ENCODE peak calls at places on chromosomes 12 and 14, in four cellular contexts. One of them, this sample, is unnamed.

GRCh38 chr12:112908548-112908947 is 1.8 kb downstream of the OAS1 start:
- DNase-seq in stomach: no peak
- DNase-seq in thoracic aorta: no peak
- DNase-seq in CD4-positive, CD25-positive, alpha-beta regulatory T cell: no peak
- DNase-seq in this sample: no peak

GRCh38 chr14:60153996-60154395 is 11.2 kb downstream of the DHRS7 start:
- DNase-seq in stomach: no peak
- DNase-seq in thoracic aorta: no peak
- DNase-seq in CD4-positive, CD25-positive, alpha-beta regulatory T cell: no peak
- DNase-seq in this sample: no peak

GRCh38 chr12:114508529-114509129 is 102.7 kb upstream of the TBX5 start:
- DNase-seq in stomach: peak; percentile 69
- DNase-seq in thoracic aorta: peak; percentile 41
- DNase-seq in CD4-positive, CD25-positive, alpha-beta regulatory T cell: peak; percentile 22
- DNase-seq in this sample: peak; percentile 63

GRCh38 chr12:92506460-92506859 is 196.3 kb upstream of the PLEKHG7 start:
- DNase-seq in stomach: no peak
- DNase-seq in thoracic aorta: no peak
- DNase-seq in CD4-positive, CD25-positive, alpha-beta regulatory T cell: no peak
- DNase-seq in this sample: no peak

GRCh38 chr14:106879241-106879640 is 1352.9 kb downstream of the TMEM121 start:
- DNase-seq in stomach: peak; percentile 63
- DNase-seq in thoracic aorta: no peak
- DNase-seq in CD4-positive, CD25-positive, alpha-beta regulatory T cell: no peak
- DNase-seq in this sample: no peak

GRCh38 chr12:59873136-59873535 is 277.3 kb downstream of the SLC16A7 start:
- DNase-seq in stomach: no peak
- DNase-seq in thoracic aorta: no peak
- DNase-seq in CD4-positive, CD25-positive, alpha-beta regulatory T cell: no peak
- DNase-seq in this sample: no peak

GRCh38 chr14:85079842-85080741 is 449.9 kb upstream of the FLRT2 start:
- DNase-seq in stomach: no peak
- DNase-seq in thoracic aorta: no peak
- DNase-seq in CD4-positive, CD25-positive, alpha-beta regulatory T cell: no peak
- DNase-seq in this sample: no peak

GRCh38 chr12:108650083-108650482 is 16.4 kb upstream of the SELPLG start:
- DNase-seq in stomach: no peak
- DNase-seq in thoracic aorta: no peak
- DNase-seq in CD4-positive, CD25-positive, alpha-beta regulatory T cell: no peak
- DNase-seq in this sample: no peak

GRCh38 chr12:130018614-130019013 is 114.8 kb upstream of the TMEM132D start:
- DNase-seq in stomach: no peak
- DNase-seq in thoracic aorta: no peak
- DNase-seq in CD4-positive, CD25-positive, alpha-beta regulatory T cell: no peak
- DNase-seq in this sample: no peak

GRCh38 chr12:111363578-111363977 is 5.3 kb downstream of the PHETA1 start:
- DNase-seq in stomach: no peak
- DNase-seq in thoracic aorta: no peak
- DNase-seq in CD4-positive, CD25-positive, alpha-beta regulatory T cell: no peak
- DNase-seq in this sample: no peak

GRCh38 chr14:84420236-84420635 is 1109.7 kb upstream of the FLRT2 start:
- DNase-seq in stomach: no peak
- DNase-seq in thoracic aorta: no peak
- DNase-seq in CD4-positive, CD25-positive, alpha-beta regulatory T cell: no peak
- DNase-seq in this sample: no peak

GRCh38 chr14:72553656-72554055 is 340.2 kb downstream of the DPF3 start:
- DNase-seq in stomach: no peak
- DNase-seq in thoracic aorta: no peak
- DNase-seq in CD4-positive, CD25-positive, alpha-beta regulatory T cell: no peak
- DNase-seq in this sample: no peak

GRCh38 chr12:105637470-105637869 is 307.0 kb downstream of the C12orf75 start:
- DNase-seq in stomach: no peak
- DNase-seq in thoracic aorta: no peak
- DNase-seq in CD4-positive, CD25-positive, alpha-beta regulatory T cell: no peak
- DNase-seq in this sample: no peak

GRCh38 chr12:26701604-26702215 is 131.3 kb downstream of the ITPR2 start:
- DNase-seq in stomach: no peak
- DNase-seq in thoracic aorta: no peak
- DNase-seq in CD4-positive, CD25-positive, alpha-beta regulatory T cell: no peak
- DNase-seq in this sample: no peak

DNA sequence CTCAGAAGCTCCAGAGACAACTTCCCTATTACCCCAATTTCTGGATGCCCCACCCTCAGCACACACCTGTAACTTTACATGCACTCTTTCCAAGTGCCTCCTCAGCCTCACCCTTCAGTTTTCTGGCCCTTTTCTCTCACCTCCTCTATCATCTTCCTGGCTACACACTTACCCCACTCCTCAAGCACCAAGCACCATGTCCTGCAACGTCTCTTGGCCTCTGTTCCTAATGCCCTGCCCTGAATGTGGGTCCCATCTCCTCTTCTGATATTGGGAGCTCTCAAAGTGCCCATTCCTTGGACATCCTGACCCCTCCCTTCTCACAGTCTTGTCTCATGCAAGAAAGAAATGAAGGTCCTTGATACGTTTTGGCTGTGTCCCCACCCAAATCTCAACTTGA is 1.2 kb downstream of the KRT72 start:
- DNase-seq in stomach: no peak
- DNase-seq in thoracic aorta: no peak
- DNase-seq in CD4-positive, CD25-positive, alpha-beta regulatory T cell: no peak
- DNase-seq in this sample: no peak
- H3K27me3 ChIP-seq in stomach: peaks cover 23% of the 10 kb centered on the region
- H3K27me3 ChIP-seq in thoracic aorta: no peaks in the 10 kb centered on the region
- H3K27me3 ChIP-seq in CD4-positive, CD25-positive, alpha-beta regulatory T cell: peaks cover 3% of the 10 kb centered on the region
- H3K27me3 ChIP-seq in this sample: no peaks in the 10 kb centered on the region

DNA sequence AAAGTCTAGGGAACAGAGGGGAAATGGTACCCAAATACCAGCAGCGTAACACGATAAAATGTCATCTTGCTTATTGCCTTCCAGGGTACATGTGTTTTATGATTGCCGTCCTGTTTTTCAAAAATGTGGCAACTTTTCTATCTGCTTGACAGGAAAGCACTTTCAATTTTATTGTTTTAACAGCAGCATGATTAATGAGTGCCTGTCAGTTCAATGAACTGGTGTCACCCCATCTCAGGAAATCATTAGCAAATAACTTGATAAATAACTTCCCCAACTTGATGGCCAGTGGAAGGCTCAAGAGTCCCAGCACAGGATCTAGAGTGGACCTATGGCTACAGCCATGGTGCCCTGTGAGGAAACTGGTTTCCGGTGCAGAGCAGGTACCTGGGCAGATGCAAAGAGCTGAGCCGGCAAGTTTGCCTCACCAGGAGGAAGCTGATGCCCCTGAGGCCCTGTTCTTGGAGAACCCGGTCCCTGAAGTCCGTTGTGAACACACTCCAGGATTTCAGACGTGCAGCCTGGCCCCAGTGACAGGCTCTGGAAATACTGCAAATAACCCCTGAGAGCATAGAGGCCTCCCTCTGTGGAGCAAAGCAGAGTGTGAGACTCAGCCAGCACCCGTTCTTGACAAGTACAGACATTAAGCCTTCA is 173.5 kb upstream of the SFSWAP start:
- DNase-seq in stomach: no peak
- DNase-seq in thoracic aorta: no peak
- DNase-seq in CD4-positive, CD25-positive, alpha-beta regulatory T cell: no peak
- DNase-seq in this sample: no peak
- H3K27me3 ChIP-seq in stomach: no peaks in the 10 kb centered on the region
- H3K27me3 ChIP-seq in thoracic aorta: no peaks in the 10 kb centered on the region
- H3K27me3 ChIP-seq in CD4-positive, CD25-positive, alpha-beta regulatory T cell: no peaks in the 10 kb centered on the region
- H3K27me3 ChIP-seq in this sample: peaks cover 17% of the 10 kb centered on the region

DNA sequence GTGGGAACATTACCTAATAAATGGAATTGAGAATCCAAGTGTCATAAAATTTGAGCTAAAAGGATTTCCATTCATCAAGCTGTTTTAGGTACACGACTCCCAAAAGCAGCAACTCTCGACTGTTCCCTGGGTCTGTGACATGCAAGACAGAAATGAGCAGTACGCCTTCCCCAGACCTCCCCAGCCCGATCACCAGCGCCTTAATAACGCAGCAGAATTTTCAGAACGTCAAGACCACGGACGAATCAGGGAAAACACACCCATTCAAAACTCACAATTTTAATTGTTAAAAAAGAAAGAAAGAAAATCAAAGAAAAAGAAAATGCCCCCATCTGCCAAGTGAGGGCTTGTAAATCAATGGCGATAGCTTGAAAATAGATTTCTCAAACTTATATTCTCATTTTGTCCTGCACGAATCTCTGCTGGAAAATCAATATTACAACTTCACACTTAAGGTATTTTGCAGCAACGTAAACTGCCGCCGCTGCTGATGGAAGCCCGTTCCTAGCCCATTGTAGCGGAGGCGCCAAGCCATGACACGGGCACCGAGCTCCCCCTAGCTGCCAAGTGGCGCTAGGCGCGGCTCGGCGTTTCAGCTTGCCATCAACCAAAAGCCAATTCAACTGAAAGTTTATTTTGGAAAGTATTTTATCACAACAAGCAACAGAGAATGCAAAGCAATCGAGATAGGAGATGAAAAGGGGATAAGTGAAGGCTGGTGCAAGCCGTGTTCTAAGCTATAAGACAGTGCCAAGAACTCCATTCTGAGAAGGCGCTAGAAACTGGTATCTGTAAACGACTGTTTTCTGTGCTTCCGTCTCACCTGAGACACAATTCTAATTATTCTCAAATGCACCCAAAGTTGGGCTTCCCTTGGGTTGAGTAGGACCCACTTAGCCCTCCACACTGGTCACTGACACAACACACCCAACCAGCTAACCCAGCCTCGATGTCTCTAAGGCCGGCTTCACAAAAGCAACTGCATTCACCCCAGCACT is 5.5 kb downstream of the BCL11B start:
- DNase-seq in stomach: peak; percentile 79
- DNase-seq in thoracic aorta: peak; percentile 21
- DNase-seq in CD4-positive, CD25-positive, alpha-beta regulatory T cell: peak; percentile 80
- DNase-seq in this sample: peak; percentile 78
- H3K27me3 ChIP-seq in stomach: peaks cover 64% of the 10 kb centered on the region
- H3K27me3 ChIP-seq in thoracic aorta: peaks cover 5% of the 10 kb centered on the region
- H3K27me3 ChIP-seq in CD4-positive, CD25-positive, alpha-beta regulatory T cell: no peaks in the 10 kb centered on the region
- H3K27me3 ChIP-seq in this sample: peaks cover 56% of the 10 kb centered on the region

DNA sequence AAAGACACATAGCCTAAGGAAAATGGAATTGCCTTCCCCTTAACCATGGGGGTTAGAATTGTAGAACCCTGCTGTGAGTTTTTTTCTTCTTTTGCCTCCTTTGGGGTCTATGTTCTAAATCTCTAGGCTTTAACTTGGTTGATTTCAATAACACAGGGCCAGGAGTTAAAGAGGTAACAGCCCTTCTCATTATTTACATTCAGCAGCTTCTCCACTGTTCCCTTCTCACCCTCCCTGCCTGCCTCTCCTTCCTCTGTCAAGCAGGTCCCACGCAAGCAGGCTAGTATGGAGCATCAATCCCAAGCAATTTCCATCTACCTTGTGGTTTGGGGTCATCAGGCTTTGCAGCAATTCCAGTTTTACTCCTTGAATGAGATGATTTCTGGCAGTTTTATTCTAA is 236.1 kb upstream of the G2E3 start:
- DNase-seq in stomach: no peak
- DNase-seq in thoracic aorta: no peak
- DNase-seq in CD4-positive, CD25-positive, alpha-beta regulatory T cell: no peak
- DNase-seq in this sample: no peak
- H3K27me3 ChIP-seq in stomach: no peaks in the 10 kb centered on the region
- H3K27me3 ChIP-seq in thoracic aorta: no peaks in the 10 kb centered on the region
- H3K27me3 ChIP-seq in CD4-positive, CD25-positive, alpha-beta regulatory T cell: no peaks in the 10 kb centered on the region
- H3K27me3 ChIP-seq in this sample: no peaks in the 10 kb centered on the region

DNA sequence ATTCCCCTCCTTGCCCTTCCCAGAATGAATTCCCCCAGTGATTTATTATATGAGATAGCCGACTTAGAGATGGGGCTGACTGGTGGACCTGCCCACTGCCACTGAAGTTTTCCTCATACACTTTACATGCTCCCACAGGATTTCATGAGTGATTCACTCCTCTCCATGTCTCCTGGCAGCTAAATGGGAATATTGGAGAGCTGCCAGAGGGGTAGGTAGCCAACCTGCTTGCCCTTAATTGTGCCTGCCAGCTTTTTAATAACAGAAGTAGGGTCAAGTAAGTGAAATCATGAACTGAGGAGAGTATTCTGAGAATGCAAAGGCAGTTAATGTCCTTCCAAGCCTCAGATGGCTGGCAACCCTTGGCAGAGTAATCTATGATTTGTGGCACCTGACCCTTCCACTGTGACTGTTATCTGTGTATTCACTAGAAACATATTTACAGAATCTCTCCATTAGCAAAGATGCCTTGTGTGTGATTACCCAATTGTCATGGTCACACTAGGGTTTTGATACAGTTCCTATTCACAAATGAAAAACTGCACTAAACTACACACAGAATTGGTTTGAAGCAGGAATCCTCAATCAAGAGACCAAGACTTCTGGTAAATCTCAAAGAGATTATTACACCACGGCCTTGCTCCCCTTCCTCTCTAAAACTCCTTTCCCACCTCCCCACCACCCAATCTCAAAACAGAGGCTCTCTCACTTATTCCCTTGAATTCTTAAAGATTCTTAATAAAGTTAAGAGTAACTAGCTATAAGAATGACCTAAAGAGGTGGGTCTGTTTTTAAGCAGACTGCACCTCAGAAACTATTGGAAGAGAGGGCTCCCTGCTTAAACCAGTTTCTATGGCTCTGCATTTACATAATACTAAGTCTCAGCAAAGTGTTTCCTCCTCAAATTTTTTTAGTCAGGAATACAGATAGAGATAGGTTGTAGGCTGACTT is 17.2 kb downstream of the NKX2-1 start:
- DNase-seq in stomach: no peak
- DNase-seq in thoracic aorta: no peak
- DNase-seq in CD4-positive, CD25-positive, alpha-beta regulatory T cell: no peak
- DNase-seq in this sample: no peak
- H3K27me3 ChIP-seq in stomach: peaks cover 80% of the 10 kb centered on the region
- H3K27me3 ChIP-seq in thoracic aorta: peaks cover 19% of the 10 kb centered on the region
- H3K27me3 ChIP-seq in CD4-positive, CD25-positive, alpha-beta regulatory T cell: peaks cover 41% of the 10 kb centered on the region
- H3K27me3 ChIP-seq in this sample: peaks cover 91% of the 10 kb centered on the region

GRCh38 chr12:4807813-4808212 is 87.6 kb downstream of the GALNT8 start:
- DNase-seq in stomach: no peak
- DNase-seq in thoracic aorta: no peak
- DNase-seq in CD4-positive, CD25-positive, alpha-beta regulatory T cell: no peak
- DNase-seq in this sample: no peak
- H3K27me3 ChIP-seq in stomach: peaks cover 21% of the 10 kb centered on the region
- H3K27me3 ChIP-seq in thoracic aorta: no peaks in the 10 kb centered on the region
- H3K27me3 ChIP-seq in CD4-positive, CD25-positive, alpha-beta regulatory T cell: no peaks in the 10 kb centered on the region
- H3K27me3 ChIP-seq in this sample: peaks cover 49% of the 10 kb centered on the region

GRCh38 chr12:132881853-132882252 is 5.6 kb downstream of the CHFR start:
- DNase-seq in stomach: no peak
- DNase-seq in thoracic aorta: no peak
- DNase-seq in CD4-positive, CD25-positive, alpha-beta regulatory T cell: no peak
- DNase-seq in this sample: no peak
- H3K27me3 ChIP-seq in stomach: no peaks in the 10 kb centered on the region
- H3K27me3 ChIP-seq in thoracic aorta: no peaks in the 10 kb centered on the region
- H3K27me3 ChIP-seq in CD4-positive, CD25-positive, alpha-beta regulatory T cell: no peaks in the 10 kb centered on the region
- H3K27me3 ChIP-seq in this sample: no peaks in the 10 kb centered on the region

GRCh38 chr12:65524666-65525065 is 246.2 kb downstream of the MSRB3 start:
- DNase-seq in stomach: no peak
- DNase-seq in thoracic aorta: no peak
- DNase-seq in CD4-positive, CD25-positive, alpha-beta regulatory T cell: no peak
- DNase-seq in this sample: no peak

GRCh38 chr12:65526311-65526710 is 247.8 kb downstream of the MSRB3 start:
- DNase-seq in stomach: no peak
- DNase-seq in thoracic aorta: no peak
- DNase-seq in CD4-positive, CD25-positive, alpha-beta regulatory T cell: no peak
- DNase-seq in this sample: no peak

GRCh38 chr12:65525501-65526141 is 247.1 kb downstream of the MSRB3 start:
- DNase-seq in stomach: no peak
- DNase-seq in thoracic aorta: no peak
- DNase-seq in CD4-positive, CD25-positive, alpha-beta regulatory T cell: no peak
- DNase-seq in this sample: no peak

GRCh38 chr12:65529771-65530435 is 251.4 kb downstream of the MSRB3 start:
- DNase-seq in stomach: no peak
- DNase-seq in thoracic aorta: no peak
- DNase-seq in CD4-positive, CD25-positive, alpha-beta regulatory T cell: no peak
- DNase-seq in this sample: no peak

GRCh38 chr12:65528127-65528526 is 249.6 kb downstream of the MSRB3 start:
- DNase-seq in stomach: no peak
- DNase-seq in thoracic aorta: no peak
- DNase-seq in CD4-positive, CD25-positive, alpha-beta regulatory T cell: no peak
- DNase-seq in this sample: no peak
- H3K27me3 ChIP-seq in stomach: no peaks in the 10 kb centered on the region
- H3K27me3 ChIP-seq in thoracic aorta: no peaks in the 10 kb centered on the region
- H3K27me3 ChIP-seq in CD4-positive, CD25-positive, alpha-beta regulatory T cell: no peaks in the 10 kb centered on the region
- H3K27me3 ChIP-seq in this sample: no peaks in the 10 kb centered on the region